ENCODE peak calls at places on chromosome X, in eight cellular contexts. R is omental fat pad; I is mammary epithelial cell; A is GM12865; B is GM12892; F is left ventricle myocardium inferior; U is SW 1271; H is effector memory CD4-positive, alpha-beta T cell. D is an unnamed sample.

GRCh38 chrX:80216086-80216485 is 201.5 kb downstream of the TBX22 start:
- DNase-seq in A (no peak), I (peak), U (no peak), H (no peak), F (no peak), B (no peak), R (no peak), D (no peak)

GRCh38 chrX:7278356-7278755 is 130.4 kb upstream of the PUDP start:
- DNase-seq in B (no peak), R (no peak), A (no peak), U (no peak), F (no peak), H (no peak), I (no peak), D (no peak)

GRCh38 chrX:1582686-1583437 is 8.5 kb upstream of the AKAP17A start:
- DNase-seq in H (peak), B (no peak), A (peak), U (peak), I (peak), F (no peak), R (no peak), D (no peak)

GRCh38 chrX:136147966-136148365 is 633 bp downstream of the FHL1 start:
- DNase-seq in U (no peak), F (no peak), H (no peak), B (no peak), R (no peak), I (no peak), A (no peak), D (peak)

GRCh38 chrX:97672608-97673007 is 788.9 kb downstream of the RPA4 start:
- DNase-seq in U (no peak), I (no peak), B (no peak), R (no peak), F (no peak), A (no peak), H (no peak), D (peak)

GRCh38 chrX:42943051-42943450 is 165.1 kb upstream of the PPP1R2C start:
- DNase-seq in H (no peak), I (no peak), R (no peak), A (peak), U (no peak), B (no peak), F (no peak), D (no peak)

GRCh38 chrX:112800901-112801775 is 39.5 kb downstream of the AMOT start:
- DNase-seq in H (no peak), F (no peak), A (no peak), U (no peak), B (no peak), I (no peak), R (no peak), D (no peak)

GRCh38 chrX:8323356-8323755 is 141.3 kb upstream of the VCX3B start:
- DNase-seq in U (no peak), B (no peak), F (no peak), H (no peak), R (no peak), I (no peak), A (peak), D (no peak)

GRCh38 chrX:71128166-71128833 is 9.9 kb downstream of the MED12 start:
- DNase-seq in F (no peak), B (no peak), A (no peak), R (no peak), I (no peak), H (no peak), U (no peak), D (no peak)

GRCh38 chrX:88560673-88561330 is 186.2 kb upstream of the CPXCR1 start:
- DNase-seq in F (no peak), U (no peak), B (no peak), A (no peak), I (no peak), R (no peak), H (no peak), D (no peak)

GRCh38 chrX:18995216-18995615 is 11.3 kb upstream of the PHKA2 start:
- DNase-seq in R (no peak), A (no peak), I (peak), B (no peak), F (no peak), U (no peak), H (no peak), D (no peak)

GRCh38 chrX:1925053-1925481 is 310.2 kb downstream of the ASMT start:
- DNase-seq in A (no peak), R (no peak), I (no peak), F (no peak), H (no peak), B (no peak), U (no peak), D (peak)

GRCh38 chrX:74506310-74507115 is 85.2 kb downstream of the SLC16A2 start:
- DNase-seq in A (peak), B (no peak), U (no peak), I (peak), H (no peak), R (no peak), F (no peak), D (no peak)

GRCh38 chrX:40922307-40922706 is 162.9 kb upstream of the USP9X start:
- DNase-seq in U (peak), B (no peak), A (peak), R (no peak), I (peak), H (no peak), F (no peak), D (peak)

GRCh38 chrX:154890990-154891639 is 5.0 kb downstream of the F8A1 start:
- DNase-seq in A (no peak), I (no peak), H (no peak), B (no peak), F (no peak), R (no peak), U (no peak), D (no peak)

GRCh38 chrX:13165747-13166146 is 121.3 kb upstream of the FAM9C start:
- DNase-seq in B (no peak), R (no peak), I (no peak), H (no peak), A (no peak), F (no peak), U (no peak), D (peak)

GRCh38 chrX:133350751-133351150 is 64.5 kb downstream of the GPC4 start:
- DNase-seq in B (no peak), H (no peak), A (no peak), U (no peak), F (peak), I (no peak), R (no peak), D (no peak)

GRCh38 chrX:9911479-9911878 is 55.7 kb upstream of the CLDN34 start:
- DNase-seq in A (no peak), B (no peak), I (peak), F (no peak), H (no peak), R (no peak), U (no peak), D (no peak)

GRCh38 chrX:75181721-75182120 is 25.6 kb upstream of the ABCB7 start:
- DNase-seq in B (no peak), F (no peak), U (no peak), R (no peak), A (no peak), I (peak), H (no peak), D (no peak)

GRCh38 chrX:40612511-40612910 is 10.7 kb upstream of the MPC1L start:
- DNase-seq in F (no peak), A (no peak), R (no peak), I (no peak), U (no peak), B (no peak), H (no peak), D (no peak)

GRCh38 chrX:45683914-45684313 is 483.2 kb upstream of the DIPK2B start:
- DNase-seq in F (no peak), U (no peak), R (no peak), H (no peak), B (no peak), I (no peak), A (no peak), D (no peak)

GRCh38 chrX:10015711-10016515 is 48.8 kb downstream of the CLDN34 start:
- DNase-seq in F (peak), H (no peak), A (peak), U (peak), R (no peak), I (no peak), B (no peak), D (peak)